ENCODE peak calls at places on chromosomes 5 and 9, in eight cellular contexts. L, E, Y, A, P, X, Z and B are unnamed samples.
A peak's percentile ranks its signal among the peaks of the same experiment; 100 is the strongest.

GRCh38 chr5:151721087-151721646 is 34.5 kb upstream of the SPARC start:
- DNase-seq in L (no peak), X (no peak), Y (no peak), Z (peak; percentile 53), A (no peak), E (no peak), P (no peak), B (no peak)

GRCh38 chr5:97406950-97407676 is 224.1 kb upstream of the RIOK2 start:
- DNase-seq in E (no peak), P (no peak), A (no peak), Y (no peak), L (no peak), X (no peak), Z (no peak), B (no peak)

GRCh38 chr5:174745495-174745894 is 21.1 kb downstream of the MSX2 start:
- DNase-seq in L (no peak), E (no peak), X (no peak), P (no peak), Z (no peak), Y (no peak), A (no peak), B (no peak)

GRCh38 chr9:77997611-77998349 is 33.8 kb downstream of the GNAQ start:
- DNase-seq in L (no peak), P (no peak), A (no peak), E (no peak), Y (no peak), Z (peak; percentile 34), X (no peak), B (no peak)

GRCh38 chr5:87020099-87020934 is 247.4 kb upstream of the RASA1 start:
- DNase-seq in X (no peak), L (peak; percentile 21), A (peak; percentile 67), Z (peak; percentile 16), P (no peak), Y (peak; percentile 15), E (peak; percentile 26), B (peak; percentile 38)

GRCh38 chr5:59036274-59036961 is 453.5 kb downstream of the RAB3C start:
- DNase-seq in Y (peak; percentile 98), P (no peak), A (peak; percentile 70), L (peak; percentile 97), X (peak; percentile 79), Z (peak; percentile 99), E (peak; percentile 96), B (peak; percentile 95)

GRCh38 chr9:134010774-134011173 is 14.5 kb upstream of the BRD3OS start:
- DNase-seq in A (no peak), L (peak; percentile 48), E (no peak), Y (no peak), X (no peak), P (no peak), Z (no peak), B (no peak)

GRCh38 chr5:173919443-173919842 is 31.3 kb downstream of the CPEB4 start:
- DNase-seq in X (no peak), Y (peak; percentile 66), Z (peak; percentile 47), L (peak; percentile 37), A (no peak), P (no peak), E (peak; percentile 35), B (peak; percentile 36)

GRCh38 chr5:139451176-139451575 is 11.4 kb downstream of the ECSCR start:
- DNase-seq in E (no peak), A (no peak), X (no peak), L (no peak), Z (no peak), P (no peak), Y (no peak), B (no peak)

GRCh38 chr9:7370378-7370777 is 429.2 kb downstream of the DMAC1 start:
- DNase-seq in X (no peak), A (no peak), Z (no peak), Y (no peak), L (no peak), P (no peak), E (peak; percentile 45), B (no peak)

GRCh38 chr9:137760426-137760825 is 117.2 kb upstream of the CACNA1B start:
- DNase-seq in E (no peak), X (no peak), Z (peak; percentile 13), P (no peak), Y (peak; percentile 14), A (no peak), L (peak; percentile 12), B (no peak)

GRCh38 chr9:108750656-108751175 is 105.1 kb downstream of the ACTL7B start:
- DNase-seq in A (no peak), E (no peak), L (no peak), P (no peak), X (no peak), Z (no peak), Y (no peak), B (no peak)

GRCh38 chr5:150297236-150297890 is 5.3 kb downstream of the ARSI start:
- DNase-seq in Z (no peak), Y (no peak), X (no peak), E (no peak), L (no peak), A (peak; percentile 47), P (no peak), B (no peak)

GRCh38 chr5:149628846-149629388 is 47.6 kb downstream of the ARHGEF37 start:
- DNase-seq in X (no peak), Z (no peak), P (no peak), E (no peak), L (no peak), A (no peak), Y (no peak), B (no peak)

GRCh38 chr5:53340956-53341750 is 139.3 kb upstream of the FST start:
- DNase-seq in Y (no peak), A (no peak), E (no peak), L (no peak), X (no peak), P (no peak), Z (no peak), B (no peak)

GRCh38 chr5:65479527-65479926 is 2.2 kb downstream of the ADAMTS6 start:
- DNase-seq in A (no peak), X (no peak), E (peak; percentile 14), P (no peak), Z (no peak), Y (no peak), L (peak; percentile 4), B (no peak)

GRCh38 chr5:111834926-111835599 is 78.1 kb upstream of the NREP start:
- DNase-seq in Y (peak; percentile 17), L (peak; percentile 33), Z (peak; percentile 32), X (no peak), P (no peak), A (no peak), E (peak; percentile 41), B (peak; percentile 40)
- TF ChIP-seq CTCF in Y (no peak), L (no peak), Z (peak; percentile 26), X (no peak), P (no peak), A (no peak), E (no peak), B (no peak)

GRCh38 chr9:126641118-126641851 is 27.6 kb downstream of the LMX1B start:
- DNase-seq in Z (no peak), Y (no peak), L (no peak), E (no peak), P (no peak), X (no peak), A (no peak), B (no peak)

GRCh38 chr9:126642009-126642744 is 28.4 kb downstream of the LMX1B start:
- DNase-seq in E (no peak), L (no peak), X (no peak), A (no peak), Y (no peak), P (no peak), Z (no peak), B (no peak)

GRCh38 chr9:126637002-126637849 is 23.5 kb downstream of the LMX1B start:
- DNase-seq in Y (no peak), L (no peak), Z (no peak), E (no peak), P (no peak), A (no peak), X (no peak), B (peak; percentile 41)

GRCh38 chr9:126635661-126636439 is 22.1 kb downstream of the LMX1B start:
- DNase-seq in L (no peak), Y (no peak), X (no peak), E (no peak), P (no peak), Z (no peak), A (no peak), B (no peak)

DNA sequence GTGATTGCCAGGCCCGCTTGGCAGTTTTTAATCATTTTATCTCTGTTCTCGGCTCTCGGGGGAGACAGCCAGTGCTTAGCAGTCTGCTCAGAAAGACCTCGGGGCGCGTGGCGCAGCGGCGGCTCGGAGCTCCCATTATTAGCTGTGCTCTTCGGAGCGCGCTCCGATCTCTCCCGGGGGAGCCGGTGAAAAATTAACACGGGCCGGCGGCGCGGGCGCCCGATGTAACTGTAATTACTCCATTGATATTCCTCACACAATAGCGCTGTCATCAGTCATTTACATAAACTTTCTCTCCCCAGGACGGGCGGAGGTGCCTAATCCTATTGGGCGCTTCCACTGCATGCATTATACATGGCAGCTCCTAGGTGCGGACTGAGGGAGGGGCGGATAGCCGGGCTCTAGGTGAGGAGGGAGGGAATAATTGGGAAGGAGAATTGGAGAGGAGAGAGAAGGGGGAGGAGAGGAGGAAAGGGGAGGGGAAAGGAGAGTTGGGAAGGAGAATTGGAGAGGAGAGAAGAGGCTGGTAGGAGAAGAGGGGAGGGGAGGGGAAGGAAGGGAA is 24.9 kb downstream of the LMX1B start:
- DNase-seq in E (no peak), L (no peak), A (no peak), Y (no peak), Z (no peak), P (no peak), X (no peak), B (peak; percentile 53)
- H3K4me3 ChIP-seq in E (no peak overlapping the region), L (no peak overlapping the region), A (no peak overlapping the region), Y (no peak overlapping the region), Z (no peak overlapping the region), P (no peak overlapping the region), X (peak overlapping the region; percentile 8), B (no peak overlapping the region)

DNA sequence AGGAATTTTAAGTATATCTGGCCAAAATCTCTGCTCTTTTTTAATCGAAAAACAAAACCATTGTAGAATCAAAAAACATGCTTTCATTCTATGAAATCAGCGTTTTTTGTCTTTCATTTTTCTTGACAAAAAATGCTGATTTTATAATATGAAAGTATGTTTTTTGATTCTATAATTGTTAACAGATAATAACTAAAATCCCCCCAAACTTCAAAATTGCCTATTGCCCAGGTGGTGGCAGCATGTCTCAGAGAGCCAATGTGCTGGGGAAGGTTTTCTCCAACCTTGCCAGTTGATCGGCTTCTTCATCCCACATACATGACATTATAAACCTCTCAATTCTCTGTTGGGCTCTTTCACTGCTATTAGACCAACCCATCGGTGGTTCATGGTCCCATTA is 5.1 kb upstream of the SMIM15 start:
- DNase-seq in E (peak; percentile 68), Y (peak; percentile 71), Z (peak; percentile 65), L (peak; percentile 75), P (no peak), A (no peak), X (no peak), B (peak; percentile 56)
- TF ChIP-seq CTCF in E (peak; percentile 50), Y (peak; percentile 37), Z (peak; percentile 66), L (peak; percentile 35), P (no peak), A (no peak), X (peak; percentile 55), B (peak; percentile 61)

DNA sequence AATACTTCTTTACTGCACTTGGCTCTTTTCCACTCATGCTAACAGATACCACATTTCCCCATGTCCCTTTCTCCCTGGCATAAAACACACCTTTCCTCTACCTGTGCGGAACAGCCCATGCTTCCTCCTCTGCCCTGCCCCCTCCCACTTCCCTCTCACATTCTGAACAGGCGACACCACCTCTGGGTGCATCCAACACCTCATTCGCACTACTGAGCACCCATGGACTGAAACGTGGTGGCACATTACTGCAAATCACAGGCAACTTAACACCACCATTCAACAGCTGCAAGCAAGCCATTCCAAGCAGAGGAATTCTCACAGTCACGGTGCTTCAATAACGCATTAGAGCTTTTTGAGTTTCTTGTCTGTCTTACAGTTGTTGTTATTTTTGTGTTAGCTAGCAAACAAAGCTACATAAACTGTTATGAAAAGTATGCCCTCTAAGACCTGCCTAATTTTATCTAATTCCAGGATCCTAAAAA is 298.2 kb upstream of the TAS2R1 start:
- DNase-seq in L (peak; percentile 9), A (no peak), P (no peak), Y (no peak), E (no peak), X (no peak), Z (no peak), B (no peak)
- H3K4me3 ChIP-seq in L (no peak overlapping the region), A (no peak overlapping the region), P (no peak overlapping the region), Y (no peak overlapping the region), E (no peak overlapping the region), X (no peak overlapping the region), Z (no peak overlapping the region), B (no peak overlapping the region)